ENCODE peak calls at places on chromosomes 5 and 9, in nine cellular contexts. V is brain microvascular endothelial cell, L is AG04450, K is H1, S is psoas muscle, U is tibial artery, N is aorta, H is ovary, M is transverse colon. I is an unnamed sample.

GRCh38 chr9:133514475-133515239 is 10.1 kb downstream of the MYMK start:
- DNase-seq in V (no peak), L (no peak), K (no peak), S (peak; percentile 59), U (no peak), N (peak; percentile 69), H (peak; percentile 74), M (no peak), I (no peak)

GRCh38 chr5:25107878-25108277 is 463.1 kb upstream of the CDH10 start:
- DNase-seq in V (no peak), L (no peak), K (no peak), S (no peak), U (no peak), N (no peak), H (no peak), M (no peak), I (no peak)

GRCh38 chr5:39249560-39250274 is 30.4 kb upstream of the FYB1 start:
- DNase-seq in V (no peak), L (no peak), K (no peak), S (no peak), U (no peak), N (no peak), H (no peak), M (no peak), I (no peak)

GRCh38 chr5:173890195-173890951 is 2.2 kb downstream of the CPEB4 start:
- DNase-seq in V (no peak), L (no peak), K (no peak), S (peak; percentile 33), U (no peak), N (peak; percentile 66), H (peak; percentile 36), M (no peak), I (no peak)

GRCh38 chr9:120710110-120710981 is 3.9 kb downstream of the MEGF9 start:
- DNase-seq in V (no peak), L (no peak), K (no peak), S (no peak), U (no peak), N (no peak), H (no peak), M (no peak), I (no peak)

GRCh38 chr9:27151693-27152397 is 42.8 kb downstream of the TEK start:
- DNase-seq in V (peak; percentile 44), L (no peak), K (no peak), S (no peak), U (no peak), N (no peak), H (no peak), M (no peak), I (peak; percentile 46)

GRCh38 chr5:176796411-176796810 is 13.9 kb upstream of the UNC5A start:
- DNase-seq in V (no peak), L (no peak), K (no peak), S (no peak), U (no peak), N (no peak), H (no peak), M (no peak), I (no peak)

GRCh38 chr9:137971477-137972138 is 94.0 kb downstream of the CACNA1B start:
- DNase-seq in V (no peak), L (no peak), K (peak; percentile 32), S (no peak), U (peak; percentile 18), N (no peak), H (no peak), M (no peak), I (no peak)

GRCh38 chr5:135930029-135930948 is 24.5 kb downstream of the LECT2 start:
- DNase-seq in V (no peak), L (no peak), K (peak; percentile 84), S (no peak), U (no peak), N (no peak), H (no peak), M (no peak), I (no peak)

GRCh38 chr9:35749515-35750255 is 598 bp downstream of the RGP1 start:
- DNase-seq in V (no peak), L (no peak), K (no peak), S (no peak), U (no peak), N (peak; percentile 68), H (no peak), M (peak; percentile 75), I (no peak)

GRCh38 chr5:151667083-151667482 is 19.6 kb downstream of the SPARC start:
- DNase-seq in V (no peak), L (no peak), K (no peak), S (no peak), U (no peak), N (no peak), H (no peak), M (no peak), I (no peak)
- H3K27ac ChIP-seq in V (no peak overlapping the region), L (peak overlapping the region; percentile 68), K (no peak overlapping the region), S (peak overlapping the region; percentile 33), U (peak overlapping the region; percentile 89), N (peak overlapping the region; percentile 28), H (peak overlapping the region; percentile 61), M (no peak overlapping the region), I (no peak overlapping the region)

DNA sequence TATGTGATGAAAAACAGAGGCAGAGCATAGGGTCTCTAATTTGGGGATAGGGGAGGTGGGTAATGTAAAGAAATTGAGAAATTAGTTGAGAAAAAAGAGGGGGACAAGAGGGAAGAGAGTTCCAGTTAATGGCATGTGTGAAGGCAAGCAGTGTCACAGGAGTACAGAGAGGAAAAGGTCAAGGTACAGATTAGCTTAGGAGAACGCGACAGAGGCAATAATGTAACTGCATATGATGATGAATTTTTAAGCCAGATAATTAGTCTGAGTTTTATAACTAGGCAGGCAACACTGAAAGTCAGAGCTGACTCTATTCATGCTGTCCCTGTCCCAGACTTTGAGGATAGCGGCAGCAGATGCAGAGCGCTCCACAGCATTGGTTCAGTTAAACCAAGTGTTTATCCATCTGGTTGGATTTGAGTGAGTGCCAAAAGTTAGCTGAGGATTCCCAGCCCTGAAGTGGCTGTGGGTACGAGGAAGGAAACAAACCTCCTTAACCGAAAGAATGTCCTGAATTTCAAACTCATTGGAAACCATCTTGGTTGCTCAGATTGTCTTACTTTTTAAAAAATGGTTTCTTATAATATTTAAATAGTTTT is 315.2 kb downstream of the ARHGAP26 start:
- DNase-seq in V (no peak), L (no peak), K (no peak), S (no peak), U (no peak), N (no peak), H (no peak), M (no peak), I (no peak)
- H3K27ac ChIP-seq in V (no peak overlapping the region), L (no peak overlapping the region), K (no peak overlapping the region), S (no peak overlapping the region), U (no peak overlapping the region), N (no peak overlapping the region), H (no peak overlapping the region), M (peak overlapping the region; percentile 23), I (no peak overlapping the region)

DNA sequence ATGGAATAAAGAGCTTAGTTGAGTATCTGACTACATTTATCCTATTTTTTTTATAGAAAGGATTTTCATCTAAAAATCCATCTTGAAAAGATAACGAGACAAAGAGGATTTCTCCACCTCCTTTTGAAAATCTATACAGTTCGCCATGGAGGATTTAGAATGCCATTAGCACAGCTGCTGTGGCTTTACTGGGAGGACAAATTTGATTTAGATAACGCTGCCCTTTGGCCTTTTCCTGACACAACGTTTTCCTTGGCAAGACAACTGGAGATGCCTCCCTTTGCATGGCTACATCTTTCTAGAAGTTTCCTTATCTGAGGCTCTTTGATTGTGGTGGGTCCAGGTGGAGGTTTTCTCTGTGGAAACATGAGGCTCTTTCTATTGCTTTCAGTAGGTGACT is 146.7 kb upstream of the KLF9 start:
- DNase-seq in V (no peak), L (no peak), K (no peak), S (no peak), U (no peak), N (no peak), H (no peak), M (no peak), I (no peak)
- H3K27ac ChIP-seq in V (no peak overlapping the region), L (no peak overlapping the region), K (no peak overlapping the region), S (no peak overlapping the region), U (no peak overlapping the region), N (no peak overlapping the region), H (no peak overlapping the region), M (peak overlapping the region; percentile 72), I (no peak overlapping the region)

GRCh38 chr9:110189559-110190311 is 18.2 kb downstream of the C9orf152 start:
- DNase-seq in V (no peak), L (no peak), K (no peak), S (no peak), U (no peak), N (no peak), H (no peak), M (no peak), I (no peak)
- H3K27ac ChIP-seq in V (no peak overlapping the region), L (no peak overlapping the region), K (no peak overlapping the region), S (no peak overlapping the region), U (peak overlapping the region; percentile 6), N (no peak overlapping the region), H (no peak overlapping the region), M (peak overlapping the region; percentile 85), I (no peak overlapping the region)

GRCh38 chr5:117973785-117974184 is 1014.6 kb downstream of the DTWD2 start:
- DNase-seq in V (no peak), L (no peak), K (no peak), S (no peak), U (no peak), N (no peak), H (no peak), M (no peak), I (no peak)
- H3K27ac ChIP-seq in V (no peak overlapping the region), L (no peak overlapping the region), K (no peak overlapping the region), S (no peak overlapping the region), U (no peak overlapping the region), N (no peak overlapping the region), H (no peak overlapping the region), M (no peak overlapping the region), I (no peak overlapping the region)

GRCh38 chr9:125683486-125683885 is 23.5 kb downstream of the MAPKAP1 start:
- DNase-seq in V (peak; percentile 74), L (no peak), K (no peak), S (no peak), U (no peak), N (no peak), H (no peak), M (no peak), I (no peak)
- H3K27ac ChIP-seq in V (peak overlapping the region; percentile 45), L (peak overlapping the region; percentile 13), K (no peak overlapping the region), S (no peak overlapping the region), U (no peak overlapping the region), N (no peak overlapping the region), H (no peak overlapping the region), M (no peak overlapping the region), I (peak overlapping the region; percentile 11)

I was measured in epithelial cell of prostate.